ENCODE peak calls at places on chromosomes 7 and 10, in five cellular contexts. F, O, C, D and U are unnamed samples.

GRCh38 chr10:22222236-22223190 is 4.7 kb upstream of the EBLN1 start:
- DNase-seq in C (no peak), D (no peak), O (no peak), F (no peak), U (no peak)

GRCh38 chr10:92082583-92083280 is 159.2 kb downstream of the BTAF1 start:
- DNase-seq in C (no peak), D (no peak), O (no peak), F (no peak), U (no peak)

GRCh38 chr10:2207246-2207922 is 470.1 kb upstream of the ADARB2 start:
- DNase-seq in F (no peak), O (no peak), D (no peak), C (no peak), U (no peak)

GRCh38 chr7:136874393-136875032 is 6.1 kb downstream of the CHRM2 start:
- DNase-seq in D (peak), C (no peak), F (no peak), O (no peak), U (no peak)

GRCh38 chr10:87974769-87975168 is 111.3 kb downstream of the PTEN start:
- DNase-seq in D (no peak), O (no peak), C (no peak), F (no peak), U (no peak)

GRCh38 chr10:101331960-101332359 is 22.0 kb upstream of the BTRC start:
- DNase-seq in F (no peak), C (no peak), D (no peak), O (no peak), U (no peak)

GRCh38 chr10:35043796-35044344 is 46.3 kb downstream of the CUL2 start:
- DNase-seq in C (no peak), F (no peak), O (no peak), D (no peak), U (no peak)

GRCh38 chr10:101310528-101311439 is 43.2 kb upstream of the BTRC start:
- DNase-seq in O (peak), F (no peak), C (no peak), D (no peak), U (no peak)

GRCh38 chr7:1785839-1786238 is 115.8 kb downstream of the ELFN1 start:
- DNase-seq in C (no peak), O (no peak), F (no peak), D (no peak), U (no peak)

GRCh38 chr10:79434816-79435215 is 10.6 kb downstream of the ZCCHC24 start:
- DNase-seq in C (no peak), O (no peak), F (no peak), D (no peak), U (no peak)

GRCh38 chr7:10708447-10708846 is 265.2 kb upstream of the PHF14 start:
- DNase-seq in C (no peak), D (no peak), F (no peak), O (peak), U (no peak)
- TF ChIP-seq CTCF in C (no peak), D (no peak), F (peak), O (peak), U (no peak)

GRCh38 chr10:112026438-112026837 is 157.1 kb downstream of the GPAM start:
- DNase-seq in F (no peak), C (no peak), O (no peak), D (no peak), U (no peak)
- TF ChIP-seq CTCF in F (no peak), C (no peak), O (no peak), D (no peak), U (no peak)

DNA sequence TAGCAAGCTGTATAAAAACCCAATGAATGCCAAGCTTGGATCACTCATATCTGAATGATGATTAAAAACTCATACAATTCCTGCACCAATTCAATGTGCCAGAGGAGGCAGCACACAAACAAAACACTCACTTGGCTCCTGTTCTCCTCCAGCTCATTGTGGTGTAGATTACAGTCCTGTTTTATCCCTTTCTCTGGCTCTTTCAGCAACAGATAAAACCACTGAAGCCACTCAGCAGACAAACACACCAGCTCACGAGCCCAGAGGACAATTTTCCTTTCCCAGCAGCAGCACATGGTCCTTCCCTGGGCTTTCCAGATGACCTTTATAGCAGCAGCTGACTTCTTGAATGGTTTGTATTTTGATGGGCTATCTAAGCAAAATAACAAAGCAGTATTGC is 107.3 kb upstream of the STARD3NL start:
- DNase-seq in C (no peak), D (no peak), F (no peak), O (peak), U (no peak)
- TF ChIP-seq CTCF in C (peak), D (peak), F (no peak), O (peak), U (peak)

GRCh38 chr7:129394982-129395906 is 39.0 kb upstream of the STRIP2 start:
- DNase-seq in O (no peak), F (no peak), D (no peak), C (peak), U (no peak)
- TF ChIP-seq CTCF in O (no peak), F (no peak), D (no peak), C (no peak), U (no peak)

GRCh38 chr7:143890558-143890957 is 11.4 kb downstream of the TCAF1 start:
- DNase-seq in D (no peak), C (no peak), O (no peak), F (no peak), U (no peak)

GRCh38 chr7:143891457-143891856 is 10.5 kb downstream of the TCAF1 start:
- DNase-seq in C (no peak), D (no peak), O (no peak), F (no peak), U (no peak)

GRCh38 chr7:143889068-143889467 is 12.9 kb downstream of the TCAF1 start:
- DNase-seq in C (no peak), F (no peak), D (no peak), O (no peak), U (no peak)

GRCh38 chr7:143896667-143897066 is 5.3 kb downstream of the TCAF1 start:
- DNase-seq in D (no peak), F (no peak), C (no peak), O (no peak), U (no peak)

GRCh38 chr7:143892527-143893300 is 9.3 kb downstream of the TCAF1 start:
- DNase-seq in O (no peak), D (no peak), C (no peak), F (no peak), U (no peak)
- TF ChIP-seq CTCF in O (no peak), D (peak), C (no peak), F (peak), U (no peak)